ENCODE peak calls at places on chromosomes 6 and 20, in four cellular contexts. One of them, this sample, is unnamed.

GRCh38 chr6:46186583-46186982 is 15.8 kb upstream of the ENPP5 start:
- DNase-seq in transverse colon: no peak
- DNase-seq in ovary: no peak
- DNase-seq in sigmoid colon: no peak
- DNase-seq in this sample: no peak

GRCh38 chr6:132819405-132820145 is 5.2 kb downstream of the RPS12 start:
- DNase-seq in sigmoid colon: no peak
- DNase-seq in transverse colon: no peak
- DNase-seq in ovary: no peak
- DNase-seq in this sample: no peak

GRCh38 chr20:8946036-8946926 is 122.6 kb upstream of the PLCB4 start:
- DNase-seq in transverse colon: no peak
- DNase-seq in sigmoid colon: no peak
- DNase-seq in ovary: no peak
- DNase-seq in this sample: peak; percentile 11

GRCh38 chr6:36914227-36914794 is 28.6 kb downstream of the C6orf89 start:
- DNase-seq in transverse colon: peak; percentile 77
- DNase-seq in ovary: no peak
- DNase-seq in sigmoid colon: no peak
- DNase-seq in this sample: no peak

GRCh38 chr6:124008689-124009371 is 205.2 kb downstream of the NKAIN2 start:
- DNase-seq in sigmoid colon: no peak
- DNase-seq in ovary: no peak
- DNase-seq in transverse colon: no peak
- DNase-seq in this sample: no peak

GRCh38 chr6:87155920-87156600 is 695 bp downstream of the ZNF292 start:
- DNase-seq in sigmoid colon: peak; percentile 73
- DNase-seq in transverse colon: peak; percentile 58
- DNase-seq in ovary: peak; percentile 62
- DNase-seq in this sample: peak; percentile 19

GRCh38 chr6:39543117-39543516 is 182.1 kb downstream of the KIF6 start:
- DNase-seq in transverse colon: peak; percentile 23
- DNase-seq in ovary: no peak
- DNase-seq in sigmoid colon: peak; percentile 87
- DNase-seq in this sample: no peak

GRCh38 chr6:135094403-135094821 is 39.8 kb upstream of the HBS1L start:
- DNase-seq in ovary: no peak
- DNase-seq in sigmoid colon: no peak
- DNase-seq in transverse colon: no peak
- DNase-seq in this sample: no peak

GRCh38 chr6:149166324-149166723 is 151.2 kb upstream of the TAB2 start:
- DNase-seq in transverse colon: no peak
- DNase-seq in ovary: no peak
- DNase-seq in sigmoid colon: no peak
- DNase-seq in this sample: no peak

GRCh38 chr20:37575884-37576283 is 48.2 kb upstream of the BLCAP start:
- DNase-seq in transverse colon: no peak
- DNase-seq in ovary: no peak
- DNase-seq in sigmoid colon: peak; percentile 11
- DNase-seq in this sample: no peak

GRCh38 chr20:54219751-54220426 is 12.0 kb downstream of the PFDN4 start:
- DNase-seq in sigmoid colon: no peak
- DNase-seq in ovary: no peak
- DNase-seq in transverse colon: no peak
- DNase-seq in this sample: no peak

GRCh38 chr6:128500017-128500416 is 20.4 kb downstream of the PTPRK start:
- DNase-seq in transverse colon: no peak
- DNase-seq in ovary: no peak
- DNase-seq in sigmoid colon: no peak
- DNase-seq in this sample: no peak

DNA sequence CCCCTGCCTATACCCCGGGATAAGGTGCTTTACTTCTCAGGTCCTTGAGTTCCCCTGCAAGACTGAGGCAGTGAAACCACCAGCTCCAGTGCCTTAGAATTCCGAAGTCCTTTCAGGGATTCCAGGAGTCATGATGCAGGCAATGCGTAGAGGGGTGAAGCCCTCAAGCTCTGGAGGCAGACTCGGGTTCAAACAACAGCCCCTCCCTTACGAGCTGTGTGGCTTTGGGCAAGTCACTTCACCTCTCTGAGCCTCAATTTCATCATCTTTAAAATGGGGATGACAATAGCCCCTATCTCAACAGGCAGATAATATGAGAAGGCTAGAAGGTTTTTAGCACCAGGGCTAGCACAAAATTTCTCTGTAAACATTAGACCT is 40.5 kb downstream of the HNF4A start:
- DNase-seq in ovary: no peak
- DNase-seq in transverse colon: no peak
- DNase-seq in sigmoid colon: no peak
- DNase-seq in this sample: no peak
- H3K4me3 ChIP-seq in ovary: no peak overlapping the region
- H3K4me3 ChIP-seq in transverse colon: no peak overlapping the region
- H3K4me3 ChIP-seq in sigmoid colon: no peak overlapping the region
- H3K4me3 ChIP-seq in this sample: no peak overlapping the region

GRCh38 chr20:49412953-49413352 is 69.5 kb downstream of the KCNB1 start:
- DNase-seq in sigmoid colon: no peak
- DNase-seq in ovary: no peak
- DNase-seq in transverse colon: no peak
- DNase-seq in this sample: no peak
- H3K4me1 ChIP-seq in sigmoid colon: peaks cover 85% of the 10 kb centered on the region
- H3K4me1 ChIP-seq in ovary: no peaks in the 10 kb centered on the region
- H3K4me1 ChIP-seq in transverse colon: peaks cover 3% of the 10 kb centered on the region
- H3K4me1 ChIP-seq in this sample: peaks cover 7% of the 10 kb centered on the region

GRCh38 chr20:24993337-24994185 is 1.0 kb upstream of the APMAP start:
- DNase-seq in sigmoid colon: peak; percentile 17
- DNase-seq in transverse colon: no peak
- DNase-seq in ovary: no peak
- DNase-seq in this sample: no peak

GRCh38 chr20:24991897-24992419 is 593 bp downstream of the APMAP start:
- DNase-seq in sigmoid colon: peak; percentile 71
- DNase-seq in transverse colon: peak; percentile 51
- DNase-seq in ovary: no peak
- DNase-seq in this sample: no peak

GRCh38 chr20:24990810-24991252 is 1.7 kb downstream of the APMAP start:
- DNase-seq in ovary: no peak
- DNase-seq in sigmoid colon: peak; percentile 22
- DNase-seq in transverse colon: no peak
- DNase-seq in this sample: no peak

GRCh38 chr20:24994186-24994465 is 1.6 kb upstream of the APMAP start:
- DNase-seq in ovary: no peak
- DNase-seq in transverse colon: no peak
- DNase-seq in sigmoid colon: no peak
- DNase-seq in this sample: no peak

GRCh38 chr20:24992420-24993205 is at the start of gene APMAP:
- DNase-seq in ovary: peak; percentile 97
- DNase-seq in sigmoid colon: peak; percentile 97
- DNase-seq in transverse colon: peak; percentile 97
- DNase-seq in this sample: peak; percentile 93
- TF ChIP-seq EP300 in ovary: no peak
- TF ChIP-seq EP300 in sigmoid colon: no peak
- TF ChIP-seq EP300 in transverse colon: no peak
- TF ChIP-seq EP300 in this sample: peak; percentile 99

GRCh38 chr6:43299338-43300293 is 1.6 kb downstream of the SLC22A7 start:
- DNase-seq in transverse colon: no peak
- DNase-seq in ovary: no peak
- DNase-seq in sigmoid colon: no peak
- DNase-seq in this sample: no peak
- H3K4me3 ChIP-seq in transverse colon: no peak overlapping the region
- H3K4me3 ChIP-seq in ovary: no peak overlapping the region
- H3K4me3 ChIP-seq in sigmoid colon: no peak overlapping the region
- H3K4me3 ChIP-seq in this sample: no peak overlapping the region

DNA sequence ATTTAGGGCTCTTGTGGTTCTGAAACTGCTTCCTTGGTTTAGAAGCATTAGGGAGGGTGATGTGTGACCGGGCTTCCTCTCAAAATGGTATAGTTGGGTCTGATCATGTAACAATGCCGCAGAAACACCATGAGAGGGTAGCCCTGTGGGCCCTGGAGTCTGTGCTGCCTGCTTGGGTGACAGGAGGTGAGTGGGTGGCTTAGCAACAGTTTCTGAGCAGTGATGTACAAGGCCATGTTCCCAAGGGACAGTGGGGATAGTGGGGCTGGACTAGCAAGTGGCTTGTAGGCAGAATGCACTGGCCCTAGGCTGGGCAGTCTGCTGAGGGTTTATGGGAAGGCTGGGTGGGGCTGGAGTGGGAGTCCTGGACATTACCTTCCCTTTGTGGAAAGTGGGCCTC is 106.9 kb upstream of the MYL9 start:
- DNase-seq in ovary: no peak
- DNase-seq in transverse colon: no peak
- DNase-seq in sigmoid colon: no peak
- DNase-seq in this sample: no peak
- H3K4me1 ChIP-seq in ovary: no peaks in the 10 kb centered on the region
- H3K4me1 ChIP-seq in transverse colon: peaks cover 3% of the 10 kb centered on the region
- H3K4me1 ChIP-seq in sigmoid colon: peaks cover 7% of the 10 kb centered on the region
- H3K4me1 ChIP-seq in this sample: no peaks in the 10 kb centered on the region

GRCh38 chr6:24910850-24911712 is 24.7 kb downstream of the RIPOR2 start:
- DNase-seq in transverse colon: peak; percentile 31
- DNase-seq in ovary: peak; percentile 46
- DNase-seq in sigmoid colon: peak; percentile 81
- DNase-seq in this sample: peak; percentile 34
- TF ChIP-seq EP300 in transverse colon: no peak
- TF ChIP-seq EP300 in ovary: no peak
- TF ChIP-seq EP300 in sigmoid colon: no peak
- TF ChIP-seq EP300 in this sample: no peak

GRCh38 chr20:46144626-46145025 is 26.5 kb downstream of the CD40 start:
- DNase-seq in ovary: no peak
- DNase-seq in transverse colon: no peak
- DNase-seq in sigmoid colon: no peak
- DNase-seq in this sample: no peak
- H3K4me3 ChIP-seq in ovary: no peak overlapping the region
- H3K4me3 ChIP-seq in transverse colon: no peak overlapping the region
- H3K4me3 ChIP-seq in sigmoid colon: no peak overlapping the region
- H3K4me3 ChIP-seq in this sample: no peak overlapping the region

GRCh38 chr6:101705866-101706265 is 312.4 kb downstream of the GRIK2 start:
- DNase-seq in ovary: no peak
- DNase-seq in transverse colon: no peak
- DNase-seq in sigmoid colon: no peak
- DNase-seq in this sample: no peak

GRCh38 chr6:101716810-101717209 is 323.3 kb downstream of the GRIK2 start:
- DNase-seq in ovary: no peak
- DNase-seq in sigmoid colon: no peak
- DNase-seq in transverse colon: no peak
- DNase-seq in this sample: no peak

GRCh38 chr6:101706576-101706975 is 313.1 kb downstream of the GRIK2 start:
- DNase-seq in sigmoid colon: no peak
- DNase-seq in ovary: no peak
- DNase-seq in transverse colon: no peak
- DNase-seq in this sample: no peak

GRCh38 chr6:101716387-101716786 is 322.9 kb downstream of the GRIK2 start:
- DNase-seq in sigmoid colon: no peak
- DNase-seq in transverse colon: no peak
- DNase-seq in ovary: no peak
- DNase-seq in this sample: no peak

GRCh38 chr6:101711518-101711917 is 318.0 kb downstream of the GRIK2 start:
- DNase-seq in transverse colon: no peak
- DNase-seq in ovary: no peak
- DNase-seq in sigmoid colon: no peak
- DNase-seq in this sample: no peak
- H3K4me1 ChIP-seq in transverse colon: no peaks in the 10 kb centered on the region
- H3K4me1 ChIP-seq in ovary: no peaks in the 10 kb centered on the region
- H3K4me1 ChIP-seq in sigmoid colon: no peaks in the 10 kb centered on the region
- H3K4me1 ChIP-seq in this sample: no peaks in the 10 kb centered on the region

GRCh38 chr20:22910287-22910852 is 124.7 kb upstream of the SSTR4 start:
- DNase-seq in sigmoid colon: no peak
- DNase-seq in transverse colon: no peak
- DNase-seq in ovary: no peak
- DNase-seq in this sample: no peak
- TF ChIP-seq EP300 in sigmoid colon: no peak
- TF ChIP-seq EP300 in transverse colon: no peak
- TF ChIP-seq EP300 in ovary: no peak
- TF ChIP-seq EP300 in this sample: no peak